ENCODE peak calls at places on chromosomes 13 and 19, in ten cellular contexts. O is activated CD8-positive, alpha-beta memory T cell treated with anti-CD3 and anti-CD28 coated beads for 1 hour; K is NCI-H1417; S is Calu3; T is neural progenitor cell; R is activated CD4-positive, alpha-beta T cell treated with anti-CD3 and anti-CD28 coated beads for 48 hours; J is endothelial cell; L is NCI-H774; M is MG63; N is foreskin fibroblast. B is an unnamed sample.

GRCh38 chr13:95002968-95003813 is 290.8 kb upstream of the SOX21 start:
- DNase-seq in O (no peak), K (peak; percentile 98), N (peak; percentile 30), J (no peak), R (no peak), M (no peak), S (no peak), L (peak; percentile 94), T (peak; percentile 23), B (no peak)

GRCh38 chr19:47021536-47022139 is 2.0 kb downstream of the NPAS1 start:
- DNase-seq in S (no peak), O (no peak), K (peak; percentile 23), T (peak; percentile 69), N (peak; percentile 56), J (no peak), R (no peak), L (no peak), M (peak; percentile 41), B (no peak)

GRCh38 chr13:83878691-83879410 is 3.4 kb downstream of the SLITRK1 start:
- DNase-seq in N (no peak), R (no peak), L (no peak), S (no peak), T (peak; percentile 86), O (no peak), K (no peak), J (no peak), M (no peak), B (no peak)

GRCh38 chr19:4057913-4058695 is 8.6 kb downstream of the ZBTB7A start:
- DNase-seq in L (no peak), K (no peak), S (peak; percentile 88), J (no peak), M (peak; percentile 87), T (no peak), O (peak; percentile 47), N (peak; percentile 97), R (peak; percentile 66), B (no peak)

GRCh38 chr13:109990296-109990695 is 203.9 kb upstream of the IRS2 start:
- DNase-seq in T (no peak), R (no peak), K (no peak), L (no peak), N (no peak), J (no peak), O (no peak), M (no peak), S (no peak), B (no peak)

GRCh38 chr13:46633416-46633815 is 80.4 kb downstream of the LRCH1 start:
- DNase-seq in T (no peak), R (no peak), S (no peak), O (no peak), L (no peak), N (peak; percentile 78), J (no peak), M (peak; percentile 56), K (no peak), B (no peak)

GRCh38 chr13:75357576-75358295 is 124.2 kb downstream of the TBC1D4 start:
- DNase-seq in M (peak; percentile 65), K (peak; percentile 74), O (no peak), S (peak; percentile 17), R (peak; percentile 67), N (peak; percentile 71), T (peak; percentile 77), L (no peak), J (peak; percentile 57), B (peak; percentile 28)

GRCh38 chr19:56071151-56071550 is 49.9 kb downstream of the ZNF787 start:
- DNase-seq in O (no peak), K (no peak), J (peak; percentile 31), M (no peak), T (peak; percentile 30), N (no peak), R (no peak), S (peak; percentile 34), L (no peak), B (no peak)

GRCh38 chr19:14770944-14771839 is 7.2 kb downstream of the ADGRE2 start:
- DNase-seq in L (no peak), K (no peak), T (peak; percentile 23), M (no peak), R (no peak), O (no peak), J (no peak), N (no peak), S (no peak), B (no peak)

GRCh38 chr13:93248627-93249047 is 22.0 kb downstream of the GPC6 start:
- DNase-seq in T (peak; percentile 73), O (no peak), M (no peak), R (no peak), S (peak; percentile 3), K (peak; percentile 94), L (no peak), N (peak; percentile 35), J (peak; percentile 64), B (no peak)

GRCh38 chr13:42971670-42972355 is 20.2 kb downstream of the EPSTI1 start:
- DNase-seq in J (no peak), T (no peak), L (no peak), M (no peak), K (no peak), S (no peak), O (no peak), R (no peak), N (peak; percentile 67), B (no peak)

GRCh38 chr19:1057185-1057857 is 9.6 kb upstream of the ARHGAP45 start:
- DNase-seq in T (peak; percentile 75), J (no peak), O (no peak), K (peak; percentile 82), S (peak; percentile 42), R (peak; percentile 42), N (peak; percentile 64), M (peak; percentile 42), L (no peak), B (no peak)

GRCh38 chr19:18900700-18901502 is 4.9 kb upstream of the CERS1 start:
- DNase-seq in J (no peak), N (no peak), K (no peak), O (no peak), S (no peak), L (no peak), R (no peak), M (no peak), T (no peak), B (no peak)

GRCh38 chr13:111225184-111225583 is 95.3 kb upstream of the TEX29 start:
- DNase-seq in O (no peak), R (no peak), T (no peak), K (no peak), M (no peak), L (no peak), S (no peak), J (no peak), N (no peak), B (no peak)

GRCh38 chr19:39369200-39369599 is 21.7 kb downstream of the PAF1 start:
- DNase-seq in J (no peak), R (no peak), S (no peak), L (no peak), O (no peak), K (no peak), T (no peak), N (no peak), M (no peak), B (no peak)

GRCh38 chr19:19274146-19274545 is 1.0 kb upstream of the TM6SF2 start:
- DNase-seq in J (no peak), T (no peak), M (no peak), R (no peak), L (no peak), K (no peak), O (no peak), S (no peak), N (no peak), B (no peak)

GRCh38 chr19:913080-913748 is at the start of gene R3HDM4:
- DNase-seq in K (peak; percentile 84), N (peak; percentile 83), J (peak; percentile 74), O (peak; percentile 81), L (peak; percentile 52), M (peak; percentile 69), R (peak; percentile 86), T (peak; percentile 86), S (peak; percentile 80), B (no peak)

GRCh38 chr13:77737583-77738200 is 40.2 kb downstream of the SLAIN1 start:
- DNase-seq in J (no peak), T (no peak), R (peak; percentile 35), L (no peak), S (no peak), M (no peak), K (no peak), N (no peak), O (no peak), B (no peak)

GRCh38 chr19:18322318-18322758 is 538 bp downstream of the LSM4 start:
- DNase-seq in M (peak; percentile 74), T (peak; percentile 81), J (peak; percentile 59), N (peak; percentile 82), K (peak; percentile 77), R (peak; percentile 70), O (no peak), L (no peak), S (peak; percentile 57), B (no peak)

GRCh38 chr19:9362905-9363304 is at the start of gene ZNF177:
- DNase-seq in K (no peak), O (no peak), L (no peak), R (no peak), T (no peak), J (no peak), N (peak; percentile 56), M (peak; percentile 20), S (no peak), B (no peak)

GRCh38 chr19:2804156-2805004 is 15.3 kb upstream of the ZNF554 start:
- DNase-seq in S (no peak), L (no peak), K (no peak), R (no peak), N (no peak), O (no peak), M (no peak), T (no peak), J (no peak), B (no peak)

GRCh38 chr19:37160153-37160552 is 12.3 kb downstream of the ZNF585A start:
- DNase-seq in M (no peak), N (no peak), O (no peak), R (no peak), S (no peak), J (no peak), T (no peak), L (no peak), K (no peak), B (no peak)

GRCh38 chr13:73334459-73334858 is 275.7 kb downstream of the KLF5 start:
- DNase-seq in L (no peak), K (no peak), O (no peak), T (no peak), J (no peak), N (peak; percentile 48), M (no peak), R (no peak), S (no peak), B (peak; percentile 80)

B was measured in SK-N-MC.